ENCODE peak calls at places on chromosomes 7 and 10, in eight cellular contexts. A, F, N, C, E, I, S and V are unnamed samples.
A peak's percentile ranks its signal among the peaks of the same experiment; 100 is the strongest.

GRCh38 chr10:133162178-133162909 is 2.3 kb downstream of the KNDC1 start:
- DNase-seq in A (no peak), F (no peak), N (no peak), C (no peak), E (no peak), I (no peak), S (no peak), V (peak; percentile 45)

GRCh38 chr7:127751723-127752448 is 99.9 kb downstream of the SND1 start:
- DNase-seq in A (peak; percentile 64), F (no peak), N (peak; percentile 13), C (no peak), E (no peak), I (no peak), S (no peak), V (no peak)

GRCh38 chr10:20105931-20106330 is 289.7 kb downstream of the PLXDC2 start:
- DNase-seq in A (peak; percentile 8), F (no peak), N (no peak), C (no peak), E (no peak), I (peak; percentile 30), S (no peak), V (no peak)

GRCh38 chr7:119838444-119838843 is 434.5 kb upstream of the KCND2 start:
- DNase-seq in A (no peak), F (no peak), N (no peak), C (no peak), E (no peak), I (no peak), S (no peak), V (no peak)

GRCh38 chr10:83527934-83528333 is 611.4 kb upstream of the GHITM start:
- DNase-seq in A (no peak), F (no peak), N (no peak), C (no peak), E (no peak), I (no peak), S (no peak), V (no peak)

GRCh38 chr10:52965938-52966401 is 193.4 kb upstream of the MBL2 start:
- DNase-seq in A (no peak), F (no peak), N (no peak), C (no peak), E (no peak), I (no peak), S (no peak), V (peak; percentile 21)

GRCh38 chr10:80487791-80488538 is 33.9 kb downstream of the TSPAN14 start:
- DNase-seq in A (no peak), F (no peak), N (no peak), C (no peak), E (no peak), I (no peak), S (no peak), V (no peak)

GRCh38 chr10:113746188-113746950 is 5.1 kb upstream of the PLEKHS1 start:
- DNase-seq in A (peak; percentile 18), F (no peak), N (peak; percentile 21), C (no peak), E (no peak), I (no peak), S (no peak), V (no peak)

GRCh38 chr7:135744938-135745701 is 3.5 kb downstream of the FAM180A start:
- DNase-seq in A (peak; percentile 82), F (no peak), N (peak; percentile 96), C (peak; percentile 79), E (no peak), I (peak; percentile 29), S (peak; percentile 93), V (no peak)

GRCh38 chr7:128042027-128042426 is 10.8 kb upstream of the LRRC4 start:
- DNase-seq in A (no peak), F (no peak), N (no peak), C (no peak), E (no peak), I (no peak), S (no peak), V (no peak)

GRCh38 chr10:113056468-113057021 is 106.5 kb downstream of the TCF7L2 start:
- DNase-seq in A (peak; percentile 91), F (no peak), N (peak; percentile 89), C (no peak), E (no peak), I (no peak), S (peak; percentile 75), V (no peak)

GRCh38 chr10:37700886-37701780 is 156.3 kb downstream of the ZNF248 start:
- DNase-seq in A (no peak), F (no peak), N (no peak), C (no peak), E (no peak), I (no peak), S (no peak), V (peak; percentile 24)

GRCh38 chr7:43616977-43617376 is 34.1 kb downstream of the STK17A start:
- DNase-seq in A (no peak), F (no peak), N (no peak), C (no peak), E (no peak), I (no peak), S (no peak), V (no peak)

GRCh38 chr10:10138685-10139084 is 879.0 kb upstream of the CELF2 start:
- DNase-seq in A (peak; percentile 4), F (no peak), N (peak; percentile 16), C (no peak), E (no peak), I (no peak), S (no peak), V (no peak)

GRCh38 chr7:80643336-80643925 is 5.0 kb downstream of the CD36 start:
- DNase-seq in A (no peak), F (no peak), N (no peak), C (no peak), E (no peak), I (no peak), S (peak; percentile 85), V (no peak)

GRCh38 chr7:27605689-27606269 is 56.9 kb downstream of the HIBADH start:
- DNase-seq in A (peak; percentile 57), F (no peak), N (peak; percentile 75), C (no peak), E (no peak), I (no peak), S (peak; percentile 36), V (no peak)

GRCh38 chr10:53123311-53123710 is 350.7 kb upstream of the MBL2 start:
- DNase-seq in A (no peak), F (no peak), N (no peak), C (no peak), E (no peak), I (no peak), S (peak; percentile 20), V (no peak)

GRCh38 chr7:16657656-16658279 is 11.8 kb downstream of the BZW2 start:
- DNase-seq in A (peak; percentile 85), F (no peak), N (peak; percentile 78), C (no peak), E (no peak), I (peak; percentile 85), S (peak; percentile 52), V (peak; percentile 19)
- H3K4me3 ChIP-seq in A (no peak overlapping the region), F (no peak overlapping the region), N (peak overlapping the region; percentile 24), C (no peak overlapping the region), E (no peak overlapping the region), I (no peak overlapping the region), S (no peak overlapping the region), V (no peak overlapping the region)

GRCh38 chr10:129852829-129853228 is 111.2 kb downstream of the EBF3 start:
- DNase-seq in A (no peak), F (no peak), N (no peak), C (no peak), E (no peak), I (no peak), S (no peak), V (peak; percentile 59)
- H3K4me3 ChIP-seq in A (no peak overlapping the region), F (no peak overlapping the region), N (no peak overlapping the region), C (no peak overlapping the region), E (no peak overlapping the region), I (no peak overlapping the region), S (no peak overlapping the region), V (no peak overlapping the region)

GRCh38 chr10:59126992-59127391 is 49.5 kb upstream of the PHYHIPL start:
- DNase-seq in A (no peak), F (no peak), N (no peak), C (no peak), E (no peak), I (no peak), S (peak; percentile 79), V (no peak)

GRCh38 chr10:59126277-59126676 is 50.2 kb upstream of the PHYHIPL start:
- DNase-seq in A (no peak), F (no peak), N (no peak), C (no peak), E (no peak), I (no peak), S (no peak), V (no peak)

GRCh38 chr10:59131673-59132072 is 44.8 kb upstream of the PHYHIPL start:
- DNase-seq in A (no peak), F (no peak), N (no peak), C (no peak), E (no peak), I (no peak), S (no peak), V (no peak)

GRCh38 chr10:59129867-59130266 is 46.6 kb upstream of the PHYHIPL start:
- DNase-seq in A (no peak), F (no peak), N (no peak), C (no peak), E (no peak), I (no peak), S (no peak), V (no peak)

DNA sequence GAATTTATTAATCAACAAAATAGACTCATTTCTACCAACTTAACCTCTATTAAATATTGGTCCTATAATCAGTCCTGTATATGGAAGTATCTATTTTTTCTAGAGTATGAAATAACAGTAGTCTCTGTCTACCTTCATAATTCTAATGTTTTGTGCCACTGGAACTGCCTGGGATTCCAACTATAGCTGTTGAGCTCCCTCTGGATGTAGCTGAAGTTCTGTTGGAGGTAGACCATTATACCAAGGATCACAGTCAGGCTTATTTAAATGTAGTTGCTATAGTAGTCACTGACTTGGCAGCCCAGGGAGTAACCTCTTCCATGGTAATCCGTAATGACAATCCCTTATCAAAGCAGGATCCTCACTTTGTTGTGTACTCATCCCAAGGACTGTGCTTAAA is 48.5 kb upstream of the PHYHIPL start:
- DNase-seq in A (no peak), F (no peak), N (no peak), C (no peak), E (no peak), I (no peak), S (no peak), V (no peak)
- H3K4me3 ChIP-seq in A (no peak overlapping the region), F (no peak overlapping the region), N (no peak overlapping the region), C (no peak overlapping the region), E (no peak overlapping the region), I (no peak overlapping the region), S (no peak overlapping the region), V (no peak overlapping the region)

GRCh38 chr10:126904493-126904806 is 778 bp upstream of the DOCK1 start:
- DNase-seq in A (no peak), F (no peak), N (peak; percentile 32), C (no peak), E (no peak), I (no peak), S (no peak), V (no peak)

GRCh38 chr10:126905776-126906703 is 812 bp downstream of the DOCK1 start:
- DNase-seq in A (peak; percentile 32), F (peak; percentile 83), N (peak; percentile 75), C (no peak), E (peak; percentile 73), I (no peak), S (peak; percentile 24), V (peak; percentile 91)

GRCh38 chr10:126904807-126905686 is at the start of gene DOCK1:
- DNase-seq in A (peak; percentile 61), F (peak; percentile 93), N (peak; percentile 91), C (peak; percentile 38), E (peak; percentile 83), I (peak; percentile 18), S (peak; percentile 80), V (peak; percentile 95)

GRCh38 chr10:126902157-126902556 is 3.1 kb upstream of the DOCK1 start:
- DNase-seq in A (peak; percentile 64), F (no peak), N (peak; percentile 86), C (peak; percentile 69), E (no peak), I (peak; percentile 26), S (peak; percentile 90), V (no peak)

GRCh38 chr10:126903646-126904360 is 1.4 kb upstream of the DOCK1 start:
- DNase-seq in A (no peak), F (no peak), N (no peak), C (no peak), E (no peak), I (no peak), S (no peak), V (no peak)
- H3K4me3 ChIP-seq in A (no peak overlapping the region), F (no peak overlapping the region), N (no peak overlapping the region), C (peak overlapping the region; percentile 80), E (no peak overlapping the region), I (no peak overlapping the region), S (no peak overlapping the region), V (no peak overlapping the region)